ENCODE peak calls at places on chromosome 1, in nine cellular contexts. One of them, this sample, is unnamed.

GRCh38 chr1:94265931-94266330 is 28.5 kb upstream of the ARHGAP29 start:
- DNase-seq in tibial artery: no peak
- DNase-seq in endodermal cell: no peak
- DNase-seq in heart right ventricle: no peak
- DNase-seq in lung: no peak
- DNase-seq in colonic mucosa: no peak
- DNase-seq in AG04450: no peak
- DNase-seq in heart left ventricle: no peak
- DNase-seq in left ventricle myocardium inferior: no peak
- DNase-seq in this sample: no peak

GRCh38 chr1:23695667-23696066 is 4.1 kb downstream of the RPL11 start:
- DNase-seq in AG04450: no peak
- DNase-seq in colonic mucosa: no peak
- DNase-seq in heart left ventricle: no peak
- DNase-seq in left ventricle myocardium inferior: no peak
- DNase-seq in tibial artery: no peak
- DNase-seq in heart right ventricle: no peak
- DNase-seq in endodermal cell: no peak
- DNase-seq in lung: no peak
- DNase-seq in this sample: no peak

GRCh38 chr1:206797534-206798383 is 25.5 kb upstream of the IL10 start:
- DNase-seq in heart left ventricle: no peak
- DNase-seq in tibial artery: no peak
- DNase-seq in heart right ventricle: no peak
- DNase-seq in left ventricle myocardium inferior: no peak
- DNase-seq in colonic mucosa: no peak
- DNase-seq in lung: no peak
- DNase-seq in endodermal cell: peak
- DNase-seq in AG04450: no peak
- DNase-seq in this sample: peak

GRCh38 chr1:234958066-234958701 is 170.5 kb downstream of the TOMM20 start:
- DNase-seq in left ventricle myocardium inferior: no peak
- DNase-seq in lung: no peak
- DNase-seq in heart right ventricle: no peak
- DNase-seq in endodermal cell: no peak
- DNase-seq in colonic mucosa: peak
- DNase-seq in AG04450: no peak
- DNase-seq in tibial artery: no peak
- DNase-seq in heart left ventricle: no peak
- DNase-seq in this sample: no peak

GRCh38 chr1:16026723-16027484 is 5.1 kb downstream of the CLCNKA start:
- DNase-seq in left ventricle myocardium inferior: no peak
- DNase-seq in endodermal cell: peak
- DNase-seq in heart right ventricle: no peak
- DNase-seq in tibial artery: no peak
- DNase-seq in heart left ventricle: no peak
- DNase-seq in lung: no peak
- DNase-seq in AG04450: no peak
- DNase-seq in colonic mucosa: no peak
- DNase-seq in this sample: no peak

GRCh38 chr1:45954401-45954847 is 151.0 kb downstream of the MAST2 start:
- DNase-seq in left ventricle myocardium inferior: no peak
- DNase-seq in endodermal cell: no peak
- DNase-seq in heart right ventricle: peak
- DNase-seq in colonic mucosa: peak
- DNase-seq in tibial artery: no peak
- DNase-seq in AG04450: peak
- DNase-seq in heart left ventricle: no peak
- DNase-seq in lung: no peak
- DNase-seq in this sample: peak

GRCh38 chr1:25107643-25108010 is 124.7 kb downstream of the SYF2 start:
- DNase-seq in heart left ventricle: no peak
- DNase-seq in left ventricle myocardium inferior: no peak
- DNase-seq in endodermal cell: no peak
- DNase-seq in lung: no peak
- DNase-seq in tibial artery: no peak
- DNase-seq in heart right ventricle: no peak
- DNase-seq in colonic mucosa: no peak
- DNase-seq in AG04450: no peak
- DNase-seq in this sample: no peak

GRCh38 chr1:169594391-169594790 is 8.1 kb upstream of the F5 start:
- DNase-seq in tibial artery: no peak
- DNase-seq in heart left ventricle: no peak
- DNase-seq in colonic mucosa: no peak
- DNase-seq in left ventricle myocardium inferior: no peak
- DNase-seq in heart right ventricle: no peak
- DNase-seq in AG04450: no peak
- DNase-seq in endodermal cell: no peak
- DNase-seq in lung: no peak
- DNase-seq in this sample: no peak

GRCh38 chr1:115725600-115725999 is 42.9 kb downstream of the CASQ2 start:
- DNase-seq in heart left ventricle: no peak
- DNase-seq in AG04450: no peak
- DNase-seq in colonic mucosa: no peak
- DNase-seq in endodermal cell: no peak
- DNase-seq in tibial artery: no peak
- DNase-seq in heart right ventricle: no peak
- DNase-seq in left ventricle myocardium inferior: no peak
- DNase-seq in lung: no peak
- DNase-seq in this sample: no peak

GRCh38 chr1:110472546-110472945 is 21.6 kb downstream of the PROK1 start:
- DNase-seq in heart right ventricle: no peak
- DNase-seq in AG04450: no peak
- DNase-seq in endodermal cell: no peak
- DNase-seq in colonic mucosa: no peak
- DNase-seq in tibial artery: no peak
- DNase-seq in lung: no peak
- DNase-seq in left ventricle myocardium inferior: no peak
- DNase-seq in heart left ventricle: no peak
- DNase-seq in this sample: no peak

GRCh38 chr1:107648071-107648470 is 316.9 kb downstream of the VAV3 start:
- DNase-seq in endodermal cell: no peak
- DNase-seq in heart left ventricle: no peak
- DNase-seq in heart right ventricle: no peak
- DNase-seq in left ventricle myocardium inferior: no peak
- DNase-seq in AG04450: no peak
- DNase-seq in lung: no peak
- DNase-seq in tibial artery: no peak
- DNase-seq in colonic mucosa: no peak
- DNase-seq in this sample: no peak

GRCh38 chr1:177302365-177303044 is 131.7 kb downstream of the BRINP2 start:
- DNase-seq in tibial artery: no peak
- DNase-seq in heart left ventricle: peak
- DNase-seq in colonic mucosa: no peak
- DNase-seq in AG04450: no peak
- DNase-seq in heart right ventricle: peak
- DNase-seq in lung: peak
- DNase-seq in endodermal cell: peak
- DNase-seq in left ventricle myocardium inferior: peak
- DNase-seq in this sample: no peak

GRCh38 chr1:20867847-20868246 is 80.7 kb upstream of the HP1BP3 start:
- DNase-seq in tibial artery: no peak
- DNase-seq in left ventricle myocardium inferior: no peak
- DNase-seq in heart left ventricle: no peak
- DNase-seq in lung: no peak
- DNase-seq in heart right ventricle: no peak
- DNase-seq in endodermal cell: no peak
- DNase-seq in colonic mucosa: no peak
- DNase-seq in AG04450: no peak
- DNase-seq in this sample: no peak

GRCh38 chr1:28646040-28646439 is 2.4 kb upstream of the RNU11 start:
- DNase-seq in endodermal cell: no peak
- DNase-seq in heart right ventricle: no peak
- DNase-seq in left ventricle myocardium inferior: no peak
- DNase-seq in colonic mucosa: no peak
- DNase-seq in heart left ventricle: no peak
- DNase-seq in lung: no peak
- DNase-seq in tibial artery: no peak
- DNase-seq in AG04450: peak
- DNase-seq in this sample: no peak
- H3K27ac ChIP-seq in endodermal cell: no peak
- H3K27ac ChIP-seq in heart right ventricle: no peak
- H3K27ac ChIP-seq in left ventricle myocardium inferior: peak
- H3K27ac ChIP-seq in colonic mucosa: no peak
- H3K27ac ChIP-seq in heart left ventricle: no peak
- H3K27ac ChIP-seq in lung: no peak
- H3K27ac ChIP-seq in tibial artery: no peak
- H3K27ac ChIP-seq in AG04450: peak
- H3K27ac ChIP-seq in this sample: peak

GRCh38 chr1:56139786-56140185 is 439.6 kb downstream of the PLPP3 start:
- DNase-seq in AG04450: no peak
- DNase-seq in heart right ventricle: no peak
- DNase-seq in endodermal cell: no peak
- DNase-seq in lung: no peak
- DNase-seq in tibial artery: no peak
- DNase-seq in left ventricle myocardium inferior: no peak
- DNase-seq in colonic mucosa: no peak
- DNase-seq in heart left ventricle: no peak
- DNase-seq in this sample: no peak
- H3K27ac ChIP-seq in AG04450: no peak
- H3K27ac ChIP-seq in heart right ventricle: no peak
- H3K27ac ChIP-seq in endodermal cell: no peak
- H3K27ac ChIP-seq in lung: no peak
- H3K27ac ChIP-seq in tibial artery: no peak
- H3K27ac ChIP-seq in left ventricle myocardium inferior: no peak
- H3K27ac ChIP-seq in colonic mucosa: no peak
- H3K27ac ChIP-seq in heart left ventricle: no peak
- H3K27ac ChIP-seq in this sample: no peak

GRCh38 chr1:201355471-201355870 is 22.0 kb downstream of the TNNT2 start:
- DNase-seq in colonic mucosa: no peak
- DNase-seq in AG04450: no peak
- DNase-seq in tibial artery: no peak
- DNase-seq in heart right ventricle: no peak
- DNase-seq in left ventricle myocardium inferior: no peak
- DNase-seq in lung: no peak
- DNase-seq in endodermal cell: peak
- DNase-seq in heart left ventricle: no peak
- DNase-seq in this sample: no peak

GRCh38 chr1:201353186-201353940 is 24.1 kb downstream of the TNNT2 start:
- DNase-seq in tibial artery: no peak
- DNase-seq in endodermal cell: peak
- DNase-seq in lung: no peak
- DNase-seq in left ventricle myocardium inferior: peak
- DNase-seq in AG04450: no peak
- DNase-seq in heart right ventricle: no peak
- DNase-seq in colonic mucosa: peak
- DNase-seq in heart left ventricle: no peak
- DNase-seq in this sample: no peak

GRCh38 chr1:201354901-201355295 is 22.6 kb downstream of the TNNT2 start:
- DNase-seq in AG04450: no peak
- DNase-seq in endodermal cell: peak
- DNase-seq in left ventricle myocardium inferior: peak
- DNase-seq in heart right ventricle: no peak
- DNase-seq in heart left ventricle: no peak
- DNase-seq in lung: no peak
- DNase-seq in colonic mucosa: no peak
- DNase-seq in tibial artery: no peak
- DNase-seq in this sample: no peak

GRCh38 chr1:201356236-201356635 is 21.2 kb downstream of the TNNT2 start:
- DNase-seq in colonic mucosa: no peak
- DNase-seq in heart left ventricle: no peak
- DNase-seq in tibial artery: no peak
- DNase-seq in lung: no peak
- DNase-seq in left ventricle myocardium inferior: peak
- DNase-seq in AG04450: no peak
- DNase-seq in endodermal cell: peak
- DNase-seq in heart right ventricle: no peak
- DNase-seq in this sample: no peak

DNA sequence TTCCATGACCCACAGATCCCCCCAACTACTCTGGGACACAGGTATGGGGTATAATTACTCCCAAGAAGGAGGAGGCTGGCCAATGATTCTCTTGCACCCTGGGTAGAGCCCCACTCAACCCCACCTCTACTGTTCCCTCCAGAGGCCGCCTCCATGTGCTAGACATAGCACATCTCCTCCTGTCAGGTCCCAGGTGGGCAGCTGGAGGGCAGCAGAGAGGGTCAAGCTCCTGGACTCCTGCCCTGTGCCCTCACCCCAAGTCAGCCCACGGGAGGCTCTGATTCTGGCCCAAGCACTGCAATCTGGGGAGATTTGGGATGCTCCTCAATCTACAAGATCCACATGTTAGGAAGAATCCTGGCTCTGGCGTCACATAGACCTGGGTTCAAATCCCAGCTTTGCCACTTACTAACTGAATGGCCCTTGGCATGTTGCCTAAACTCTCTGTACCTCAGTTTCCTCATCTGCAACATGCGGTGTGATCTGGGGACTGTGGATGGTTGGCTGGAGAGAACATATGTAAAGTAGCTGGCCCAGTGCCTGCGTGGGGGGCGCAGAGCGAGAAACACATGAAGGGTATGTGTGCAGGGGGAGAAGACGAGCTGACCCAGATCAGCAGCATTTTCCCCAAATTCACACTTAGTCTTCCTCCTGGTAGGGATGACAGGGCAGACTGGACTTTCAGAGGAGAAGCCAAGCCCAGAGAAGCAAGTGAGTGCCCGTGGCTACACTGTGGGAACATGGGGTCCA is 23.2 kb downstream of the TNNT2 start:
- DNase-seq in heart left ventricle: no peak
- DNase-seq in heart right ventricle: no peak
- DNase-seq in left ventricle myocardium inferior: peak
- DNase-seq in AG04450: no peak
- DNase-seq in endodermal cell: peak
- DNase-seq in colonic mucosa: no peak
- DNase-seq in tibial artery: no peak
- DNase-seq in lung: no peak
- DNase-seq in this sample: no peak
- H3K27ac ChIP-seq in heart left ventricle: no peak
- H3K27ac ChIP-seq in heart right ventricle: no peak
- H3K27ac ChIP-seq in left ventricle myocardium inferior: no peak
- H3K27ac ChIP-seq in AG04450: no peak
- H3K27ac ChIP-seq in endodermal cell: no peak
- H3K27ac ChIP-seq in colonic mucosa: no peak
- H3K27ac ChIP-seq in tibial artery: no peak
- H3K27ac ChIP-seq in lung: no peak
- H3K27ac ChIP-seq in this sample: no peak

GRCh38 chr1:2195785-2196184 is 1.2 kb upstream of the FAAP20 start:
- DNase-seq in colonic mucosa: no peak
- DNase-seq in tibial artery: no peak
- DNase-seq in AG04450: no peak
- DNase-seq in endodermal cell: no peak
- DNase-seq in left ventricle myocardium inferior: no peak
- DNase-seq in heart left ventricle: no peak
- DNase-seq in lung: no peak
- DNase-seq in heart right ventricle: no peak
- DNase-seq in this sample: no peak
- H3K27ac ChIP-seq in colonic mucosa: peak
- H3K27ac ChIP-seq in tibial artery: peak
- H3K27ac ChIP-seq in AG04450: peak
- H3K27ac ChIP-seq in endodermal cell: peak
- H3K27ac ChIP-seq in left ventricle myocardium inferior: peak
- H3K27ac ChIP-seq in heart left ventricle: peak
- H3K27ac ChIP-seq in lung: no peak
- H3K27ac ChIP-seq in heart right ventricle: peak
- H3K27ac ChIP-seq in this sample: peak